ENCODE peak calls at places on chromosomes 12 and 14, in seven cellular contexts. R is ascending aorta, N is dorsolateral prefrontal cortex, M is adrenal gland, W is BJ, C is astrocyte of the spinal cord, D is uterus. B is an unnamed sample.

GRCh38 chr12:49129332-49130150 is 1.7 kb downstream of the TUBA1B start:
- DNase-seq in R (no peak), N (no peak), M (peak), W (no peak), C (no peak), D (no peak), B (no peak)

GRCh38 chr12:77888611-77889010 is 57.9 kb downstream of the NAV3 start:
- DNase-seq in R (no peak), N (no peak), M (no peak), W (no peak), C (peak), D (no peak), B (no peak)

GRCh38 chr12:89862511-89863331 is 154.1 kb upstream of the ATP2B1 start:
- DNase-seq in R (no peak), N (no peak), M (peak), W (no peak), C (no peak), D (no peak), B (peak)

GRCh38 chr14:36067428-36068187 is 108.9 kb downstream of the PTCSC3 start:
- DNase-seq in R (no peak), N (no peak), M (no peak), W (no peak), C (no peak), D (no peak), B (peak)

GRCh38 chr12:54631551-54631950 is 3.1 kb downstream of the LACRT start:
- DNase-seq in R (no peak), N (no peak), M (no peak), W (no peak), C (no peak), D (no peak), B (no peak)

GRCh38 chr12:46266382-46266791 is 2.5 kb downstream of the SLC38A1 start:
- DNase-seq in R (no peak), N (no peak), M (no peak), W (no peak), C (peak), D (no peak), B (peak)

GRCh38 chr12:49190317-49190716 is 1.4 kb upstream of the TUBA1A start:
- DNase-seq in R (no peak), N (no peak), M (no peak), W (no peak), C (no peak), D (no peak), B (no peak)

GRCh38 chr12:54882074-54882473 is 27.8 kb downstream of the MUCL1 start:
- DNase-seq in R (no peak), N (no peak), M (no peak), W (no peak), C (no peak), D (no peak), B (no peak)

GRCh38 chr14:31580234-31580633 is 19.0 kb downstream of the NUBPL start:
- DNase-seq in R (no peak), N (no peak), M (no peak), W (no peak), C (no peak), D (no peak), B (no peak)

GRCh38 chr14:59037086-59037485 is 151.4 kb upstream of the DAAM1 start:
- DNase-seq in R (no peak), N (no peak), M (no peak), W (no peak), C (no peak), D (no peak), B (no peak)

GRCh38 chr14:82905762-82906161 is 1372.1 kb upstream of the SEL1L start:
- DNase-seq in R (no peak), N (no peak), M (no peak), W (no peak), C (no peak), D (no peak), B (no peak)

GRCh38 chr12:43309845-43310405 is 242.1 kb downstream of the ADAMTS20 start:
- DNase-seq in R (no peak), N (no peak), M (no peak), W (peak), C (peak), D (no peak), B (no peak)

GRCh38 chr12:57632898-57633825 is at the start of gene B4GALNT1:
- DNase-seq in R (no peak), N (no peak), M (peak), W (no peak), C (peak), D (peak), B (peak)

GRCh38 chr12:111826982-111827381 is 15.0 kb upstream of the MAPKAPK5 start:
- DNase-seq in R (no peak), N (no peak), M (no peak), W (no peak), C (no peak), D (no peak), B (no peak)

GRCh38 chr12:124297389-124297788 is 2.5 kb downstream of the RFLNA start:
- DNase-seq in R (no peak), N (no peak), M (no peak), W (no peak), C (no peak), D (no peak), B (no peak)

GRCh38 chr14:93981874-93982683 is 5.7 kb upstream of the ASB2 start:
- DNase-seq in R (no peak), N (no peak), M (no peak), W (no peak), C (no peak), D (no peak), B (no peak)

GRCh38 chr14:58942516-58942915 is 246.0 kb upstream of the DAAM1 start:
- DNase-seq in R (no peak), N (no peak), M (no peak), W (no peak), C (peak), D (no peak), B (no peak)

GRCh38 chr12:48890657-48891418 is 25.2 kb upstream of the RND1 start:
- DNase-seq in R (peak), N (peak), M (peak), W (no peak), C (peak), D (peak), B (peak)

GRCh38 chr12:82120901-82121300 is 237.3 kb downstream of the CCDC59 start:
- DNase-seq in R (no peak), N (no peak), M (no peak), W (no peak), C (no peak), D (no peak), B (no peak)

GRCh38 chr12:32917094-32917611 is 20.6 kb upstream of the PKP2 start:
- DNase-seq in R (no peak), N (no peak), M (no peak), W (no peak), C (peak), D (no peak), B (no peak)

GRCh38 chr12:78865297-78865955 is 852 bp downstream of the SYT1 start:
- DNase-seq in R (no peak), N (no peak), M (no peak), W (no peak), C (no peak), D (no peak), B (no peak)

GRCh38 chr12:15636060-15636890 is 152.9 kb downstream of the EPS8 start:
- DNase-seq in R (no peak), N (no peak), M (no peak), W (no peak), C (no peak), D (no peak), B (no peak)

GRCh38 chr12:56987551-56988053 is 18.7 kb downstream of the ZBTB39 start:
- DNase-seq in R (no peak), N (peak), M (peak), W (no peak), C (peak), D (peak), B (peak)

GRCh38 chr12:123532808-123533649 is 490 bp downstream of the RILPL1 start:
- DNase-seq in R (no peak), N (no peak), M (peak), W (no peak), C (peak), D (peak), B (peak)

GRCh38 chr14:69711065-69711464 is 55.9 kb upstream of the SRSF5 start:
- DNase-seq in R (no peak), N (peak), M (peak), W (no peak), C (no peak), D (peak), B (no peak)

GRCh38 chr12:27971606-27972005 is 927 bp downstream of the PTHLH start:
- DNase-seq in R (no peak), N (no peak), M (no peak), W (no peak), C (no peak), D (no peak), B (no peak)

GRCh38 chr12:27970391-27970980 is 2.0 kb downstream of the PTHLH start:
- DNase-seq in R (no peak), N (no peak), M (peak), W (no peak), C (peak), D (peak), B (no peak)

GRCh38 chr12:27970981-27971489 is 1.5 kb downstream of the PTHLH start:
- DNase-seq in R (no peak), N (no peak), M (no peak), W (no peak), C (peak), D (no peak), B (no peak)

GRCh38 chr12:27969011-27969900 is 3.3 kb downstream of the PTHLH start:
- DNase-seq in R (no peak), N (no peak), M (no peak), W (no peak), C (peak), D (peak), B (no peak)

GRCh38 chr12:27969901-27970390 is 2.6 kb downstream of the PTHLH start:
- DNase-seq in R (no peak), N (no peak), M (peak), W (no peak), C (peak), D (peak), B (peak)
- TF ChIP-seq CTCF in R (peak), N (no peak), M (no peak), W (peak), C (no peak), D (peak), B (no peak)

GRCh38 chr12:104477812-104478388 is 21.2 kb downstream of the CHST11 start:
- DNase-seq in R (no peak), N (no peak), M (no peak), W (no peak), C (no peak), D (no peak), B (peak)
- H3K4me3 ChIP-seq in R (no peak), N (no peak), M (no peak), W (no peak), C (no peak), D (no peak), B (peak)

GRCh38 chr14:26526132-26526531 is 71.7 kb downstream of the NOVA1 start:
- DNase-seq in R (no peak), N (no peak), M (no peak), W (no peak), C (peak), D (no peak), B (no peak)

GRCh38 chr14:26522985-26523384 is 74.8 kb downstream of the NOVA1 start:
- DNase-seq in R (no peak), N (no peak), M (no peak), W (no peak), C (peak), D (no peak), B (no peak)

GRCh38 chr14:26528415-26529182 is 69.2 kb downstream of the NOVA1 start:
- DNase-seq in R (no peak), N (no peak), M (no peak), W (no peak), C (peak), D (peak), B (no peak)

GRCh38 chr14:26525057-26525456 is 72.8 kb downstream of the NOVA1 start:
- DNase-seq in R (no peak), N (no peak), M (no peak), W (no peak), C (peak), D (no peak), B (no peak)

DNA sequence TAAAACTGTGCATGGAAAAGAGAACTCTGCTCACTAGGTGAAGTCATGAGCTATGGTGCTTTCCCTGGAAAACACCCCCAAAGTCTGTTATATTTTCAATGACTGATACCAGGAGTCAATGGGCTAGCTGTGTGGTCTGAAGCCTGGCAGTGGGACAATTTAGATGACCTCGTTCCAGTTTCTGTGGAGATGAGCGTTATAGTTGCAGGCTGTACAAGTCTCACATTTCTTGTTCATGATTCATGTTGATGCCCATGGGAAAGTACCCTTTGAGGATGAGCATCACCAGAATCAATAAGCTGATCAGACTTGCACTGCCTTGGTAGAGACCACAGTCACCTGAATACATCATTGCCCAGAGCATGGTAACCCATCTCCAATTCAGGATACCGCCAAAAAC is 70.7 kb downstream of the NOVA1 start:
- DNase-seq in R (no peak), N (no peak), M (no peak), W (no peak), C (peak), D (no peak), B (peak)
- TF ChIP-seq CTCF in R (no peak), N (no peak), M (no peak), W (no peak), C (no peak), D (no peak), B (no peak)

DNA sequence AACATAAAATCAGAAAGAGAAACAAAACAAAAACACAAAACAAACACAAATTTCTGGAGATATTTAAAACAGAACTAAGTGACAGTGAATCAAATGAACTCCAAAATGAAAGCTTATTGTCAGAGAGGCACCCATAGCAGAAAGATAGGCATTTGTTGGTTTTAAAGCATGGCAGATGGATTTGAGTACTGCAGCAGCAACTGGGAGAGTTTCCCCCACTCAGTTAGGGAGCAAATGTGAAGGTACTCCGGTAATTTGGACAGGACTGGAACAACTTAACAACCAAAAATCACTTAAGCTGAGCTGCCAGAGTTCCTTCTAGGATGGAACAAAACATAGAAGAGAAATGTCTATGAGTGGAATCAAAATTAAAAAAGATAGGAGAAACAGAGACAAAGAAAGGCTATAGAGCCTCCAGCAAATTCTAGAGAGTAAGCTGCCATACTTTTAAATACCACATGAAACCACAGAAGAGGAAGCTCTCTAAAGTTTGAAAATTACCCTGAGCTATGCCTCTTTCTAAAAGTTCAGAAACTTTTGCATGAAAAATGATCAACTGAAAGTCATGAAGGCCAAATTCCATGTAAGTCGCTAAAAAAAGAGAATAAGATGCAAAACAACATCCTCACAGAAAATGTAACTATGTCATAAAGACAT is 1248.3 kb upstream of the USP15 start:
- DNase-seq in R (no peak), N (no peak), M (no peak), W (no peak), C (no peak), D (no peak), B (no peak)
- H3K4me3 ChIP-seq in R (no peak), N (no peak), M (no peak), W (no peak), C (no peak), D (no peak), B (no peak)

DNA sequence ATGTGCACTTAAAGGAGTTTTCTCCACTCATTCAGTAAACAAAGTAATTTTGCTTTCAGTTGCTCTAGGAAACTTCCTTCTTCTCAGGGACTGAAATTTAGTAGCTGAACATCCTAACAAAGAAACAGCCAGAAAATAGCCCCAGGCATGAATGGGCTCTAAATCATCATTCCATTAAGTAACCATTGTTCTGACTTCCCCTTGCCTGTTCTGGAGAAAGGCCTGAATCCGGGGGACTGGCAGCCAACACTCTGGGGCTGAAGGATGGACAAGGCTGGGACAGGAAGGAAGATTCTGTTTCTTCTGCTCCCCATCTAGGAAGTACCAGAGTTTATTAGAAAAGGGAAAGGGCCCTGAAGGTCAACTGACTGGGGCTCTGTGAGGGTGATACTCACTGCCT is 104.5 kb downstream of the ESRRB start:
- DNase-seq in R (no peak), N (no peak), M (no peak), W (no peak), C (no peak), D (no peak), B (no peak)
- TF ChIP-seq CTCF in R (no peak), N (no peak), M (no peak), W (no peak), C (no peak), D (no peak), B (no peak)

GRCh38 chr14:68232643-68233055 is 413.1 kb downstream of the RAD51B start:
- DNase-seq in R (no peak), N (no peak), M (peak), W (peak), C (peak), D (peak), B (peak)
- H3K4me3 ChIP-seq in R (no peak), N (no peak), M (no peak), W (no peak), C (no peak), D (no peak), B (no peak)

DNA sequence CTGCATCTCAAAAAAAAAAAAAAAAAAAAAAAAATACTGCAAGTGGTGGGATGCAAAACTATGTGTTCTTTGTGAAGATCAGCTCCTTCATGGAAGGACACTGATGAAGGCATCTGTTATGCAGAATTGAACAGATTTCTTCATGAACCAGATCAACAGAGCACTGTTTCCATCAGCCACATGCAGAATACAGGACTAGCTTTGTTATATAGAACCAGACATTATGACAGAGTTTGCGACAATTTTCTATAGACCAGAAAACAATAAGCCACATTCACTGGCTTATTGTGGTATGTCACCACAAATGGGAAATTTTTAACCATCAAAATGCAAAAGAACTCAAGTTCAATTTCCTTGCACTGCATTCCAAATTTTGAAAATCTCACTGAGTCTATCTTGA is 34.7 kb downstream of the CIT start:
- DNase-seq in R (no peak), N (no peak), M (no peak), W (no peak), C (no peak), D (no peak), B (no peak)
- TF ChIP-seq CTCF in R (no peak), N (no peak), M (no peak), W (no peak), C (no peak), D (no peak), B (no peak)

GRCh38 chr12:30700216-30700900 is 4.7 kb upstream of the IPO8 start:
- DNase-seq in R (no peak), N (no peak), M (no peak), W (no peak), C (no peak), D (no peak), B (no peak)
- H3K4me3 ChIP-seq in R (no peak), N (no peak), M (no peak), W (no peak), C (no peak), D (no peak), B (no peak)

GRCh38 chr12:108967869-108968540 is 52.9 kb downstream of the SVOP start:
- DNase-seq in R (no peak), N (no peak), M (no peak), W (no peak), C (no peak), D (no peak), B (peak)
- TF ChIP-seq CTCF in R (no peak), N (peak), M (peak), W (peak), C (peak), D (no peak), B (peak)

DNA sequence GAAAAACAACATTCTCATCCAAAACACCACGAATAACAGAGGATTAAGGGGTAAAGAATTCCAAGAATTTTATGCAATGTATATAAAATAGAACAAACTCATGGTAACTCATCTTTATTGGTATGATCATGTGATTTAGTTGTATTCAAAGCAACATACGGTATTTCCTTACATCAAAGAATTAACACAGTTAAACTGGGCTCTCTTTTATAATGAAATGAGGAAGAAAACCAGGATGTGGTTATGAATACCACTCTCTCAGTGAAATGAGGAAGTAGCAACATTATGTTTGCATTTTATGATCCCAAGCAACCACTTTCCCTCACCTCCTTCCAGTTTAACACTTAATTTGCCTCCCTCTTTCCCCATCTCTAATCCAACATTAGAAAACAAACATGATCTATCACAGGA is 22.9 kb downstream of the SPTLC2 start:
- DNase-seq in R (no peak), N (no peak), M (no peak), W (no peak), C (peak), D (no peak), B (peak)
- H3K4me3 ChIP-seq in R (no peak), N (no peak), M (no peak), W (no peak), C (no peak), D (no peak), B (no peak)